ENCODE peak calls at places on chromosomes 11 and 22, in seven cellular contexts. One of them, this sample, is unnamed.

GRCh38 chr11:17413414-17414316 is 25.2 kb upstream of the KCNJ11 start:
- DNase-seq in activated effector memory CD4-positive, alpha-beta T cell treated with anti-CD3 and anti-CD28 coated beads, Interleukin-2, amount 50 U/mL, for 16 hours: no peak
- DNase-seq in fibroblast of mammary gland: no peak
- DNase-seq in T-helper 1 cell: no peak
- DNase-seq in stimulated activated CD8-positive, alpha-beta memory T cell treated with anti-CD3 and anti-CD28 coated beads, Interleukin-15, amount 100 ng/mL, for 48 hours: no peak
- DNase-seq in SK-MEL-5: no peak
- DNase-seq in AG09319: no peak
- DNase-seq in this sample: no peak

GRCh38 chr22:17921871-17922821 is 102.2 kb downstream of the MICAL3 start:
- DNase-seq in AG09319: no peak
- DNase-seq in fibroblast of mammary gland: no peak
- DNase-seq in SK-MEL-5: no peak
- DNase-seq in T-helper 1 cell: no peak
- DNase-seq in stimulated activated CD8-positive, alpha-beta memory T cell treated with anti-CD3 and anti-CD28 coated beads, Interleukin-15, amount 100 ng/mL, for 48 hours: no peak
- DNase-seq in activated effector memory CD4-positive, alpha-beta T cell treated with anti-CD3 and anti-CD28 coated beads, Interleukin-2, amount 50 U/mL, for 16 hours: no peak
- DNase-seq in this sample: peak; percentile 12

GRCh38 chr22:46761539-46762237 is 762 bp upstream of the TBC1D22A start:
- DNase-seq in AG09319: no peak
- DNase-seq in T-helper 1 cell: no peak
- DNase-seq in activated effector memory CD4-positive, alpha-beta T cell treated with anti-CD3 and anti-CD28 coated beads, Interleukin-2, amount 50 U/mL, for 16 hours: no peak
- DNase-seq in fibroblast of mammary gland: no peak
- DNase-seq in SK-MEL-5: no peak
- DNase-seq in stimulated activated CD8-positive, alpha-beta memory T cell treated with anti-CD3 and anti-CD28 coated beads, Interleukin-15, amount 100 ng/mL, for 48 hours: no peak
- DNase-seq in this sample: no peak

GRCh38 chr11:33257897-33258630 is 883 bp downstream of the HIPK3 start:
- DNase-seq in T-helper 1 cell: peak; percentile 53
- DNase-seq in activated effector memory CD4-positive, alpha-beta T cell treated with anti-CD3 and anti-CD28 coated beads, Interleukin-2, amount 50 U/mL, for 16 hours: peak; percentile 90
- DNase-seq in fibroblast of mammary gland: peak; percentile 89
- DNase-seq in SK-MEL-5: peak; percentile 86
- DNase-seq in stimulated activated CD8-positive, alpha-beta memory T cell treated with anti-CD3 and anti-CD28 coated beads, Interleukin-15, amount 100 ng/mL, for 48 hours: peak; percentile 65
- DNase-seq in AG09319: peak; percentile 84
- DNase-seq in this sample: peak; percentile 96

GRCh38 chr11:107947904-107948303 is 19.7 kb downstream of the RAB39A start:
- DNase-seq in AG09319: no peak
- DNase-seq in activated effector memory CD4-positive, alpha-beta T cell treated with anti-CD3 and anti-CD28 coated beads, Interleukin-2, amount 50 U/mL, for 16 hours: no peak
- DNase-seq in T-helper 1 cell: no peak
- DNase-seq in stimulated activated CD8-positive, alpha-beta memory T cell treated with anti-CD3 and anti-CD28 coated beads, Interleukin-15, amount 100 ng/mL, for 48 hours: no peak
- DNase-seq in fibroblast of mammary gland: no peak
- DNase-seq in SK-MEL-5: no peak
- DNase-seq in this sample: no peak

GRCh38 chr22:32106930-32107329 is 52.2 kb downstream of the C22orf42 start:
- DNase-seq in activated effector memory CD4-positive, alpha-beta T cell treated with anti-CD3 and anti-CD28 coated beads, Interleukin-2, amount 50 U/mL, for 16 hours: no peak
- DNase-seq in fibroblast of mammary gland: peak; percentile 5
- DNase-seq in AG09319: no peak
- DNase-seq in T-helper 1 cell: no peak
- DNase-seq in SK-MEL-5: peak; percentile 30
- DNase-seq in stimulated activated CD8-positive, alpha-beta memory T cell treated with anti-CD3 and anti-CD28 coated beads, Interleukin-15, amount 100 ng/mL, for 48 hours: no peak
- DNase-seq in this sample: no peak

GRCh38 chr22:31929126-31929928 is 15.0 kb upstream of the YWHAH start:
- DNase-seq in activated effector memory CD4-positive, alpha-beta T cell treated with anti-CD3 and anti-CD28 coated beads, Interleukin-2, amount 50 U/mL, for 16 hours: no peak
- DNase-seq in SK-MEL-5: no peak
- DNase-seq in stimulated activated CD8-positive, alpha-beta memory T cell treated with anti-CD3 and anti-CD28 coated beads, Interleukin-15, amount 100 ng/mL, for 48 hours: no peak
- DNase-seq in T-helper 1 cell: no peak
- DNase-seq in AG09319: no peak
- DNase-seq in fibroblast of mammary gland: no peak
- DNase-seq in this sample: no peak

GRCh38 chr22:43081968-43082367 is 7.2 kb downstream of the TTLL1 start:
- DNase-seq in AG09319: no peak
- DNase-seq in stimulated activated CD8-positive, alpha-beta memory T cell treated with anti-CD3 and anti-CD28 coated beads, Interleukin-15, amount 100 ng/mL, for 48 hours: no peak
- DNase-seq in fibroblast of mammary gland: peak; percentile 77
- DNase-seq in SK-MEL-5: no peak
- DNase-seq in T-helper 1 cell: no peak
- DNase-seq in activated effector memory CD4-positive, alpha-beta T cell treated with anti-CD3 and anti-CD28 coated beads, Interleukin-2, amount 50 U/mL, for 16 hours: no peak
- DNase-seq in this sample: no peak

GRCh38 chr11:117876341-117877119 is at the start of gene FXYD6:
- DNase-seq in activated effector memory CD4-positive, alpha-beta T cell treated with anti-CD3 and anti-CD28 coated beads, Interleukin-2, amount 50 U/mL, for 16 hours: peak; percentile 61
- DNase-seq in AG09319: no peak
- DNase-seq in T-helper 1 cell: no peak
- DNase-seq in stimulated activated CD8-positive, alpha-beta memory T cell treated with anti-CD3 and anti-CD28 coated beads, Interleukin-15, amount 100 ng/mL, for 48 hours: no peak
- DNase-seq in fibroblast of mammary gland: no peak
- DNase-seq in SK-MEL-5: peak; percentile 5
- DNase-seq in this sample: peak; percentile 85

GRCh38 chr22:40345801-40346177 is 511 bp upstream of the ADSL start:
- DNase-seq in fibroblast of mammary gland: peak; percentile 37
- DNase-seq in SK-MEL-5: peak; percentile 55
- DNase-seq in AG09319: no peak
- DNase-seq in stimulated activated CD8-positive, alpha-beta memory T cell treated with anti-CD3 and anti-CD28 coated beads, Interleukin-15, amount 100 ng/mL, for 48 hours: no peak
- DNase-seq in activated effector memory CD4-positive, alpha-beta T cell treated with anti-CD3 and anti-CD28 coated beads, Interleukin-2, amount 50 U/mL, for 16 hours: peak; percentile 87
- DNase-seq in T-helper 1 cell: peak; percentile 45
- DNase-seq in this sample: no peak

GRCh38 chr11:44538375-44539054 is 26.9 kb upstream of the CD82 start:
- DNase-seq in stimulated activated CD8-positive, alpha-beta memory T cell treated with anti-CD3 and anti-CD28 coated beads, Interleukin-15, amount 100 ng/mL, for 48 hours: peak; percentile 52
- DNase-seq in activated effector memory CD4-positive, alpha-beta T cell treated with anti-CD3 and anti-CD28 coated beads, Interleukin-2, amount 50 U/mL, for 16 hours: peak; percentile 88
- DNase-seq in AG09319: peak; percentile 16
- DNase-seq in fibroblast of mammary gland: peak; percentile 61
- DNase-seq in T-helper 1 cell: peak; percentile 50
- DNase-seq in SK-MEL-5: peak; percentile 81
- DNase-seq in this sample: no peak

GRCh38 chr22:37820350-37820749 is 2.8 kb upstream of the GALR3 start:
- DNase-seq in AG09319: no peak
- DNase-seq in stimulated activated CD8-positive, alpha-beta memory T cell treated with anti-CD3 and anti-CD28 coated beads, Interleukin-15, amount 100 ng/mL, for 48 hours: no peak
- DNase-seq in activated effector memory CD4-positive, alpha-beta T cell treated with anti-CD3 and anti-CD28 coated beads, Interleukin-2, amount 50 U/mL, for 16 hours: no peak
- DNase-seq in fibroblast of mammary gland: no peak
- DNase-seq in SK-MEL-5: no peak
- DNase-seq in T-helper 1 cell: no peak
- DNase-seq in this sample: no peak

GRCh38 chr11:123454060-123454651 is 24.1 kb downstream of the GRAMD1B start:
- DNase-seq in AG09319: no peak
- DNase-seq in fibroblast of mammary gland: no peak
- DNase-seq in SK-MEL-5: peak; percentile 98
- DNase-seq in T-helper 1 cell: peak; percentile 29
- DNase-seq in stimulated activated CD8-positive, alpha-beta memory T cell treated with anti-CD3 and anti-CD28 coated beads, Interleukin-15, amount 100 ng/mL, for 48 hours: peak; percentile 77
- DNase-seq in activated effector memory CD4-positive, alpha-beta T cell treated with anti-CD3 and anti-CD28 coated beads, Interleukin-2, amount 50 U/mL, for 16 hours: peak; percentile 80
- DNase-seq in this sample: no peak

GRCh38 chr11:2467695-2468055 is 22.9 kb downstream of the KCNQ1 start:
- DNase-seq in activated effector memory CD4-positive, alpha-beta T cell treated with anti-CD3 and anti-CD28 coated beads, Interleukin-2, amount 50 U/mL, for 16 hours: peak; percentile 55
- DNase-seq in AG09319: no peak
- DNase-seq in fibroblast of mammary gland: no peak
- DNase-seq in stimulated activated CD8-positive, alpha-beta memory T cell treated with anti-CD3 and anti-CD28 coated beads, Interleukin-15, amount 100 ng/mL, for 48 hours: no peak
- DNase-seq in T-helper 1 cell: no peak
- DNase-seq in SK-MEL-5: no peak
- DNase-seq in this sample: peak; percentile 80

GRCh38 chr22:24326266-24326665 is 55.6 kb downstream of the SPECC1L start:
- DNase-seq in SK-MEL-5: no peak
- DNase-seq in T-helper 1 cell: no peak
- DNase-seq in AG09319: no peak
- DNase-seq in fibroblast of mammary gland: no peak
- DNase-seq in activated effector memory CD4-positive, alpha-beta T cell treated with anti-CD3 and anti-CD28 coated beads, Interleukin-2, amount 50 U/mL, for 16 hours: no peak
- DNase-seq in stimulated activated CD8-positive, alpha-beta memory T cell treated with anti-CD3 and anti-CD28 coated beads, Interleukin-15, amount 100 ng/mL, for 48 hours: no peak
- DNase-seq in this sample: no peak